ENCODE peak calls at places on chromosomes 16 and 17, in six cellular contexts. One of them, this sample, is unnamed.

GRCh38 chr16:80231118-80231515 is 309.7 kb upstream of the DYNLRB2 start:
- DNase-seq in OCI-LY7: no peak
- DNase-seq in fibroblast of pulmonary artery: no peak
- DNase-seq in cardiac fibroblast: no peak
- DNase-seq in lower leg skin: no peak
- DNase-seq in fibroblast of lung: peak
- DNase-seq in this sample: peak

GRCh38 chr16:80681436-80681835 is 123.0 kb downstream of the CDYL2 start:
- DNase-seq in lower leg skin: no peak
- DNase-seq in fibroblast of pulmonary artery: no peak
- DNase-seq in fibroblast of lung: no peak
- DNase-seq in cardiac fibroblast: no peak
- DNase-seq in OCI-LY7: no peak
- DNase-seq in this sample: no peak

GRCh38 chr16:67406628-67407027 is 9.6 kb downstream of the ZDHHC1 start:
- DNase-seq in OCI-LY7: no peak
- DNase-seq in cardiac fibroblast: peak
- DNase-seq in fibroblast of lung: peak
- DNase-seq in fibroblast of pulmonary artery: peak
- DNase-seq in lower leg skin: no peak
- DNase-seq in this sample: peak

GRCh38 chr16:31079342-31079944 is 5.2 kb downstream of the ZNF646 start:
- DNase-seq in fibroblast of pulmonary artery: no peak
- DNase-seq in OCI-LY7: no peak
- DNase-seq in lower leg skin: no peak
- DNase-seq in cardiac fibroblast: no peak
- DNase-seq in fibroblast of lung: no peak
- DNase-seq in this sample: no peak

GRCh38 chr17:50318551-50319310 is 27.2 kb upstream of the XYLT2 start:
- DNase-seq in lower leg skin: no peak
- DNase-seq in fibroblast of pulmonary artery: no peak
- DNase-seq in fibroblast of lung: no peak
- DNase-seq in cardiac fibroblast: no peak
- DNase-seq in OCI-LY7: no peak
- DNase-seq in this sample: no peak

GRCh38 chr16:79278506-79278905 is 322.0 kb downstream of the MAF start:
- DNase-seq in cardiac fibroblast: no peak
- DNase-seq in OCI-LY7: peak
- DNase-seq in lower leg skin: no peak
- DNase-seq in fibroblast of lung: no peak
- DNase-seq in fibroblast of pulmonary artery: no peak
- DNase-seq in this sample: no peak

GRCh38 chr17:60751884-60752283 is 74.2 kb downstream of the BCAS3 start:
- DNase-seq in OCI-LY7: no peak
- DNase-seq in fibroblast of pulmonary artery: no peak
- DNase-seq in lower leg skin: no peak
- DNase-seq in cardiac fibroblast: no peak
- DNase-seq in fibroblast of lung: no peak
- DNase-seq in this sample: no peak

GRCh38 chr17:1519678-1520077 is 3.3 kb upstream of the INPP5K start:
- DNase-seq in fibroblast of pulmonary artery: no peak
- DNase-seq in cardiac fibroblast: no peak
- DNase-seq in OCI-LY7: no peak
- DNase-seq in fibroblast of lung: no peak
- DNase-seq in lower leg skin: no peak
- DNase-seq in this sample: no peak

GRCh38 chr16:68073902-68074760 is 11.0 kb upstream of the NFATC3 start:
- DNase-seq in fibroblast of pulmonary artery: no peak
- DNase-seq in cardiac fibroblast: no peak
- DNase-seq in fibroblast of lung: no peak
- DNase-seq in OCI-LY7: peak
- DNase-seq in lower leg skin: peak
- DNase-seq in this sample: no peak

GRCh38 chr16:69166221-69166833 is 20.6 kb upstream of the SNTB2 start:
- DNase-seq in OCI-LY7: no peak
- DNase-seq in lower leg skin: peak
- DNase-seq in cardiac fibroblast: peak
- DNase-seq in fibroblast of lung: peak
- DNase-seq in fibroblast of pulmonary artery: no peak
- DNase-seq in this sample: peak

GRCh38 chr16:89723279-89724250 is 2.2 kb downstream of the ZNF276 start:
- DNase-seq in fibroblast of lung: peak
- DNase-seq in lower leg skin: no peak
- DNase-seq in fibroblast of pulmonary artery: peak
- DNase-seq in OCI-LY7: no peak
- DNase-seq in cardiac fibroblast: peak
- DNase-seq in this sample: peak

GRCh38 chr16:73064227-73064995 is 16.5 kb upstream of the ZFHX3 start:
- DNase-seq in fibroblast of lung: peak
- DNase-seq in lower leg skin: no peak
- DNase-seq in OCI-LY7: no peak
- DNase-seq in fibroblast of pulmonary artery: peak
- DNase-seq in cardiac fibroblast: peak
- DNase-seq in this sample: peak

GRCh38 chr16:84357191-84357651 is 11.1 kb upstream of the ATP2C2 start:
- DNase-seq in fibroblast of pulmonary artery: no peak
- DNase-seq in OCI-LY7: no peak
- DNase-seq in fibroblast of lung: peak
- DNase-seq in lower leg skin: no peak
- DNase-seq in cardiac fibroblast: no peak
- DNase-seq in this sample: peak

GRCh38 chr17:376936-377863 is 24.6 kb upstream of the RPH3AL start:
- DNase-seq in fibroblast of pulmonary artery: no peak
- DNase-seq in cardiac fibroblast: no peak
- DNase-seq in fibroblast of lung: peak
- DNase-seq in lower leg skin: peak
- DNase-seq in OCI-LY7: no peak
- DNase-seq in this sample: no peak

GRCh38 chr17:40251576-40251975 is 32.5 kb downstream of the WIPF2 start:
- DNase-seq in fibroblast of lung: peak
- DNase-seq in cardiac fibroblast: peak
- DNase-seq in fibroblast of pulmonary artery: peak
- DNase-seq in OCI-LY7: no peak
- DNase-seq in lower leg skin: peak
- DNase-seq in this sample: peak

GRCh38 chr16:72858611-72859493 is 189.1 kb downstream of the ZFHX3 start:
- DNase-seq in cardiac fibroblast: peak
- DNase-seq in fibroblast of pulmonary artery: peak
- DNase-seq in fibroblast of lung: peak
- DNase-seq in lower leg skin: peak
- DNase-seq in OCI-LY7: no peak
- DNase-seq in this sample: peak

GRCh38 chr17:324151-324571 is 28.4 kb downstream of the RPH3AL start:
- DNase-seq in lower leg skin: no peak
- DNase-seq in fibroblast of lung: no peak
- DNase-seq in cardiac fibroblast: no peak
- DNase-seq in fibroblast of pulmonary artery: no peak
- DNase-seq in OCI-LY7: no peak
- DNase-seq in this sample: no peak

GRCh38 chr17:14373587-14374259 is 72.8 kb downstream of the HS3ST3B1 start:
- DNase-seq in lower leg skin: no peak
- DNase-seq in OCI-LY7: no peak
- DNase-seq in fibroblast of pulmonary artery: peak
- DNase-seq in fibroblast of lung: no peak
- DNase-seq in cardiac fibroblast: peak
- DNase-seq in this sample: no peak

GRCh38 chr17:68378202-68379149 is 78.8 kb downstream of the WIPI1 start:
- DNase-seq in fibroblast of lung: peak
- DNase-seq in lower leg skin: peak
- DNase-seq in fibroblast of pulmonary artery: peak
- DNase-seq in cardiac fibroblast: peak
- DNase-seq in OCI-LY7: no peak
- DNase-seq in this sample: peak

GRCh38 chr17:56908061-56908542 is 5.7 kb downstream of the TRIM25 start:
- DNase-seq in cardiac fibroblast: no peak
- DNase-seq in fibroblast of pulmonary artery: no peak
- DNase-seq in lower leg skin: no peak
- DNase-seq in OCI-LY7: peak
- DNase-seq in fibroblast of lung: no peak
- DNase-seq in this sample: no peak

GRCh38 chr17:8222380-8222629 is 11.9 kb upstream of the AURKB start:
- DNase-seq in lower leg skin: no peak
- DNase-seq in cardiac fibroblast: no peak
- DNase-seq in fibroblast of pulmonary artery: no peak
- DNase-seq in fibroblast of lung: no peak
- DNase-seq in OCI-LY7: peak
- DNase-seq in this sample: no peak

GRCh38 chr17:19753661-19754463 is 5.8 kb upstream of the ALDH3A1 start:
- DNase-seq in lower leg skin: no peak
- DNase-seq in cardiac fibroblast: no peak
- DNase-seq in fibroblast of lung: no peak
- DNase-seq in OCI-LY7: no peak
- DNase-seq in fibroblast of pulmonary artery: no peak
- DNase-seq in this sample: no peak

GRCh38 chr16:84924339-84925091 is 86.8 kb downstream of the ZDHHC7 start:
- DNase-seq in OCI-LY7: peak
- DNase-seq in cardiac fibroblast: peak
- DNase-seq in fibroblast of pulmonary artery: no peak
- DNase-seq in lower leg skin: no peak
- DNase-seq in fibroblast of lung: no peak
- DNase-seq in this sample: no peak

GRCh38 chr16:27639588-27640276 is 89.8 kb downstream of the KATNIP start:
- DNase-seq in cardiac fibroblast: peak
- DNase-seq in OCI-LY7: peak
- DNase-seq in fibroblast of pulmonary artery: peak
- DNase-seq in lower leg skin: no peak
- DNase-seq in fibroblast of lung: peak
- DNase-seq in this sample: peak

GRCh38 chr17:67326440-67326839 is 39.9 kb downstream of the PSMD12 start:
- DNase-seq in fibroblast of lung: no peak
- DNase-seq in fibroblast of pulmonary artery: no peak
- DNase-seq in cardiac fibroblast: no peak
- DNase-seq in lower leg skin: peak
- DNase-seq in OCI-LY7: no peak
- DNase-seq in this sample: no peak

GRCh38 chr16:74725641-74726040 is 25.0 kb upstream of the MLKL start:
- DNase-seq in lower leg skin: no peak
- DNase-seq in fibroblast of pulmonary artery: no peak
- DNase-seq in OCI-LY7: no peak
- DNase-seq in cardiac fibroblast: no peak
- DNase-seq in fibroblast of lung: no peak
- DNase-seq in this sample: no peak

GRCh38 chr16:74723224-74723623 is 22.6 kb upstream of the MLKL start:
- DNase-seq in lower leg skin: no peak
- DNase-seq in fibroblast of lung: no peak
- DNase-seq in cardiac fibroblast: no peak
- DNase-seq in OCI-LY7: no peak
- DNase-seq in fibroblast of pulmonary artery: no peak
- DNase-seq in this sample: no peak

GRCh38 chr16:74726736-74727135 is 26.1 kb upstream of the MLKL start:
- DNase-seq in cardiac fibroblast: no peak
- DNase-seq in fibroblast of lung: no peak
- DNase-seq in OCI-LY7: peak
- DNase-seq in fibroblast of pulmonary artery: no peak
- DNase-seq in lower leg skin: no peak
- DNase-seq in this sample: no peak

GRCh38 chr16:74726056-74726455 is 25.4 kb upstream of the MLKL start:
- DNase-seq in OCI-LY7: no peak
- DNase-seq in cardiac fibroblast: no peak
- DNase-seq in lower leg skin: no peak
- DNase-seq in fibroblast of lung: no peak
- DNase-seq in fibroblast of pulmonary artery: no peak
- DNase-seq in this sample: no peak

GRCh38 chr16:74724820-74725549 is 24.3 kb upstream of the MLKL start:
- DNase-seq in cardiac fibroblast: peak
- DNase-seq in OCI-LY7: no peak
- DNase-seq in fibroblast of pulmonary artery: peak
- DNase-seq in lower leg skin: no peak
- DNase-seq in fibroblast of lung: peak
- DNase-seq in this sample: peak
- TF ChIP-seq CTCF in cardiac fibroblast: peak
- TF ChIP-seq CTCF in OCI-LY7: no peak
- TF ChIP-seq CTCF in fibroblast of pulmonary artery: peak
- TF ChIP-seq CTCF in lower leg skin: no peak
- TF ChIP-seq CTCF in fibroblast of lung: peak
- TF ChIP-seq CTCF in this sample: peak

DNA sequence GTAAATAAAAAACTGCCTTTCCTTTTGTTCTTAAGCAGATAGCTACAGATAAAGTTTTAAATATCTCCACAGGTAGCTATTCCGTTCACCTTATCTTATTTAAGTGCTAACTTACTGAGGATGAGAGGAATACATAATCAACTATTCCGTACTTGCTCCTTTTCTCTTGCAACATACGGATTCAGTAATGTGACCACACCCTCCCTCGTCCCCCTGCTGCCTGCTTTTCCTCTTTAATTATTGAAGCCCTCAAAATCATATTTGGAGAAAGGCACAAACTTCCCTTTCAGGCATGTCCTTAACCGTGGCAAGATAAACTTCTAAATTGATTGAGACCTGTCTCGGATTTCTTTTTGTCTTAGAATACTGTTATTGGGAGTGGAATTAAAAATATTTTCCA is 101.4 kb downstream of the MAP2K4 start:
- DNase-seq in fibroblast of lung: no peak
- DNase-seq in fibroblast of pulmonary artery: no peak
- DNase-seq in lower leg skin: no peak
- DNase-seq in OCI-LY7: no peak
- DNase-seq in cardiac fibroblast: no peak
- DNase-seq in this sample: no peak
- H3K4me3 ChIP-seq in fibroblast of lung: no peak
- H3K4me3 ChIP-seq in fibroblast of pulmonary artery: no peak
- H3K4me3 ChIP-seq in lower leg skin: no peak
- H3K4me3 ChIP-seq in OCI-LY7: no peak
- H3K4me3 ChIP-seq in cardiac fibroblast: no peak
- H3K4me3 ChIP-seq in this sample: no peak

GRCh38 chr17:64217249-64217652 is 45.8 kb downstream of the TEX2 start:
- DNase-seq in cardiac fibroblast: no peak
- DNase-seq in fibroblast of lung: peak
- DNase-seq in fibroblast of pulmonary artery: no peak
- DNase-seq in OCI-LY7: no peak
- DNase-seq in lower leg skin: no peak
- DNase-seq in this sample: no peak
- TF ChIP-seq CTCF in cardiac fibroblast: no peak
- TF ChIP-seq CTCF in fibroblast of lung: no peak
- TF ChIP-seq CTCF in fibroblast of pulmonary artery: no peak
- TF ChIP-seq CTCF in OCI-LY7: no peak
- TF ChIP-seq CTCF in lower leg skin: no peak
- TF ChIP-seq CTCF in this sample: no peak

GRCh38 chr16:17339764-17340541 is 130.8 kb downstream of the XYLT1 start:
- DNase-seq in OCI-LY7: no peak
- DNase-seq in fibroblast of pulmonary artery: no peak
- DNase-seq in fibroblast of lung: peak
- DNase-seq in cardiac fibroblast: no peak
- DNase-seq in lower leg skin: no peak
- DNase-seq in this sample: no peak
- H3K4me3 ChIP-seq in OCI-LY7: no peak
- H3K4me3 ChIP-seq in fibroblast of pulmonary artery: no peak
- H3K4me3 ChIP-seq in fibroblast of lung: no peak
- H3K4me3 ChIP-seq in cardiac fibroblast: no peak
- H3K4me3 ChIP-seq in lower leg skin: no peak
- H3K4me3 ChIP-seq in this sample: no peak

GRCh38 chr17:29589524-29590260 is at the start of gene GIT1:
- DNase-seq in fibroblast of lung: peak
- DNase-seq in lower leg skin: peak
- DNase-seq in fibroblast of pulmonary artery: peak
- DNase-seq in OCI-LY7: peak
- DNase-seq in cardiac fibroblast: peak
- DNase-seq in this sample: peak
- TF ChIP-seq CTCF in fibroblast of lung: no peak
- TF ChIP-seq CTCF in lower leg skin: no peak
- TF ChIP-seq CTCF in fibroblast of pulmonary artery: no peak
- TF ChIP-seq CTCF in OCI-LY7: peak
- TF ChIP-seq CTCF in cardiac fibroblast: no peak
- TF ChIP-seq CTCF in this sample: no peak

This sample was measured in astrocyte of the spinal cord.